ENCODE peak calls at places on chromosomes 13 and 19, in four cellular contexts. W, B, K and Q are unnamed samples.

GRCh38 chr13:32262619-32263018 is 52.5 kb downstream of the ZAR1L start:
- DNase-seq in W (no peak), B (no peak), K (no peak), Q (no peak)

GRCh38 chr19:3269972-3270667 is 45.7 kb downstream of the CELF5 start:
- DNase-seq in W (no peak), B (no peak), K (no peak), Q (no peak)

GRCh38 chr19:41866284-41866683 is 6.2 kb downstream of the RPS19 start:
- DNase-seq in W (no peak), B (no peak), K (no peak), Q (no peak)

GRCh38 chr19:46764817-46765291 is 18.6 kb upstream of the STRN4 start:
- DNase-seq in W (peak), B (no peak), K (no peak), Q (peak)

GRCh38 chr13:102901615-102902305 is 55.9 kb downstream of the ERCC5 start:
- DNase-seq in W (no peak), B (no peak), K (no peak), Q (no peak)

GRCh38 chr19:46608178-46608577 is 7.0 kb downstream of the CALM3 start:
- DNase-seq in W (no peak), B (peak), K (no peak), Q (no peak)

GRCh38 chr13:112103971-112104872 is 37.3 kb downstream of the SOX1 start:
- DNase-seq in W (no peak), B (no peak), K (no peak), Q (no peak)

GRCh38 chr19:40510526-40511115 is 43.8 kb downstream of the SPTBN4 start:
- DNase-seq in W (no peak), B (no peak), K (no peak), Q (no peak)

GRCh38 chr19:31289976-31290375 is 59.3 kb downstream of the TSHZ3 start:
- DNase-seq in W (no peak), B (no peak), K (no peak), Q (no peak)

GRCh38 chr13:27171244-27171829 is at the start of gene USP12:
- DNase-seq in W (no peak), B (peak), K (peak), Q (no peak)

GRCh38 chr13:62320129-62320724 is 904.6 kb upstream of the PCDH20 start:
- DNase-seq in W (no peak), B (no peak), K (no peak), Q (no peak)

GRCh38 chr13:77516342-77516789 is 19.1 kb upstream of the SCEL start:
- DNase-seq in W (no peak), B (no peak), K (no peak), Q (no peak)

GRCh38 chr19:16200038-16200775 is 2.5 kb downstream of the AP1M1 start:
- DNase-seq in W (peak), B (no peak), K (no peak), Q (no peak)

GRCh38 chr13:99501952-99502310 is 659 bp downstream of the TM9SF2 start:
- DNase-seq in W (peak), B (peak), K (no peak), Q (peak)

DNA sequence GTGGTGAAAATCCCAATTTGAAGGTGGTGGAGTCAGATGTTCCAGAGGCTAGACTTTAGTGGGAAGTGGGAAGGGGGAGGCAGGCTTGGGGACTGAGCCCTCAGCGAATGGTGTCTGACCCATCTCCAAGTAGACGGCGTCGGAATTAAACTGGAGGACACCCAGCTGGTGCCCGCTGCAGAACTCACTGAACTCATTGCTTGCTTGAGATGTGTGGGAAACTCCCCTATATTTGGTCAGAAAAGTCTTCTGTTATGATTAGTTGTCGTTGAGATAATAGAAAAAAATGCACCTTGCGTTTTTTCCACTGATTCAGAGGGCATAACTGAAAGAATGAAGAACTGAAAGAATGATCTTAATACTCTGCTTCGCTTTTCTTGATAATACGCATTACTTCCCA is 871 bp upstream of the ZNF583 start:
- DNase-seq in W (no peak), B (no peak), K (no peak), Q (peak)
- H3K27ac ChIP-seq in W (peak), B (peak), K (peak), Q (peak)

GRCh38 chr13:30806784-30807183 is 71.4 kb downstream of the ALOX5AP start:
- DNase-seq in W (no peak), B (no peak), K (no peak), Q (no peak)
- H3K27ac ChIP-seq in W (no peak), B (no peak), K (no peak), Q (no peak)

GRCh38 chr13:111004444-111004843 is 89.6 kb upstream of the ANKRD10 start:
- DNase-seq in W (no peak), B (no peak), K (no peak), Q (no peak)

GRCh38 chr13:111005364-111005763 is 90.5 kb upstream of the ANKRD10 start:
- DNase-seq in W (no peak), B (no peak), K (no peak), Q (no peak)

GRCh38 chr13:111007209-111007608 is 92.3 kb upstream of the ANKRD10 start:
- DNase-seq in W (no peak), B (no peak), K (no peak), Q (no peak)

GRCh38 chr13:111006508-111007031 is 91.7 kb upstream of the ANKRD10 start:
- DNase-seq in W (peak), B (peak), K (peak), Q (peak)

GRCh38 chr13:111005808-111006494 is 91.1 kb upstream of the ANKRD10 start:
- DNase-seq in W (peak), B (no peak), K (peak), Q (no peak)
- H3K27ac ChIP-seq in W (peak), B (peak), K (peak), Q (no peak)

DNA sequence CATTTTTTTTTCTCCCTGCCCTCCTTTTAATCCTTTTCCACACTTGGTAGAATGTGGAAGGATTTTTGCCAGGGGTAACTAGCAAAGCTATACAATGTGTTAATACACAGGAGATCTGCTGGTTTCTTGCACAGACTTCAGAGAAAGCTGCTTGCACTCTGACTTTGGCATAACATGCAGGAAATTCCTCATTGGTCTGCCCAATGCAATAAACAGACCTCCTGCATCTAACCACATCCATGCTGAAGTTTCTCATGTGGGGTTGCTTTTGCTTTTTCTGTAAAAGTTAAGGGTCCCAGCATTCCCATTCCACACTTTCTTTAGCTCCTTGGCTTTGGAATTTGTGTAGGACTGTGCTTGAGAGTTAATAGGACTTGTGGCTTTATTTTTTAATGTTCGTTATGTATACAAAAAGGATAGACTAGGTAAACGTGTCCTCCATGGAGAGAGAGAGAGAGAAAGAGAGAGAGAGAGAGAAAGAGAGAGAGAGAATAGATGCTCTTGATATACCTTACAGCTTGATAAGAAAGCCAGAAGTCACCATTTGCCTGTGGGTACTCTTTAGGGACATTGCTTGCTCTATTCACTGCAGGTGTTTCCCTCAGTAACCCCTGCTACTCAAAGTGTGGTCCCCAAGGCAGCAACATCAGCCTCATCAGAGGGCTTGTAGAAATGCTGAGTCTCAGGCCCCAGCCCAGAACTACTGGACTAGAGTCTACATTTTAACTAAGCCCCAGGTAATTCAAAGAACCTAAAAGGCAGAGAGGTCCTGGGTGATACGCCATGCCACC is 170.5 kb downstream of the SHISA2 start:
- DNase-seq in W (no peak), B (no peak), K (no peak), Q (no peak)
- H3K27ac ChIP-seq in W (no peak), B (no peak), K (no peak), Q (no peak)

GRCh38 chr19:38839816-38840582 is 8.4 kb upstream of the ECH1 start:
- DNase-seq in W (no peak), B (no peak), K (no peak), Q (peak)

GRCh38 chr19:38838208-38838985 is 6.8 kb upstream of the ECH1 start:
- DNase-seq in W (peak), B (no peak), K (no peak), Q (no peak)

GRCh38 chr19:38837656-38838121 is 6.1 kb upstream of the ECH1 start:
- DNase-seq in W (no peak), B (no peak), K (no peak), Q (no peak)

GRCh38 chr19:38840583-38840968 is 9.0 kb upstream of the ECH1 start:
- DNase-seq in W (no peak), B (no peak), K (no peak), Q (peak)

DNA sequence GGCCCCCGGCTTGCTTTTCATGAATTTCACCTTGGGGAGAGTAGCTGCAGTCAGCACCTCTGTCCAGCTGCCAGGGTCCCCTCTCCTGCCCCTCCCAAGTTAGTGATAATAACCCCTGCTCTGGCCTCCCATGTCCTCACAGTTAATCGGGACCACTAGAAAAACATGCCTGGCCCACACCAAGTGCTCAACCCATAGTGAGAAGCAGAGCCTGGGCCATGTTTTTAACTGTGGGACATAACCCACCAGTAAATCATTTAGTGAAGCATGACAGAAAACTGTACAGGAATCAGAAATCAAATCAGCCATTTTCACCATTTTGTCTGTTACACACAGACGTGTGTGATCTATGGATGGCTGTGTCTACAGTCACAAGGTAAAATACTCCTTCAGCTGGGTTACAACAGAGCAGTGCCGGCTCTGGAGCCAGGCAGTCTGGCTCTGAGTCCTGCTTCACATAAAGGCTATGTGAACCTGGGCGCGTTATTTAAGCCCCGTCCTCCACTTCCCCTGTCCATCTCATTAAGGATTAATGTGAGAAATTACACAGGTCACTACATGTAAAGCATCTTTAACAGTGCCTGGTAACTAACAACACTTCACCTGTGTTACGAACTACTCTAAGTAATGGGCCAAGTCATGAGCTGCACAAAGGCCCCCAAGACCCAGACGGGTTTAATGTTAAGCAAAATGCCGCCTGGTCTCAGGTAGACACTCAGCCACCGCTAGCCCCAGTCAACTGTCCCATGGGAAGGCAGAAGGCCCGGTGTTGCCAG is 7.6 kb upstream of the ECH1 start:
- DNase-seq in W (no peak), B (no peak), K (no peak), Q (no peak)
- H3K27ac ChIP-seq in W (peak), B (no peak), K (no peak), Q (peak)

DNA sequence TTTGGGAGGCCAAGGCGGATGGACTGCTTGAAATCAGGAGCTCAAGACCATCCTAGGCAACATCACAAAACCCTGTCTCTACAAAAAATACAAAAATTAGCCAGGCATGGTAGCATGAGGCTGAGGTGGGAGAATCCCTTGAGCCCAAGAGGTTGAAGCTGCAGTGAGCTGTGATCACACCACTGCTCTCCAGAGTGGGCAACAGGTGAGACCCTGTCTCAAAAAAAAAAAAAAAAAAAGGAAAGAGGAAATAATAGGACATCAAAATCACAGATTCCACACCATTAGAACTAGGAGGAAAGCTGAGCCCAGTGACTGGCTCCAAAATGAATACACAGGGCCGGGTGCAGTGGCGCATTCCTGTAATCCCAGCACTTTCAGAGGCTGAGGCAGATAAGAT is 3.2 kb upstream of the ZNF8 start:
- DNase-seq in W (no peak), B (no peak), K (no peak), Q (no peak)
- H3K27ac ChIP-seq in W (no peak), B (no peak), K (no peak), Q (no peak)